ENCODE peak calls at places on chromosomes 5 and 9, in nine cellular contexts. Y, O, R, U, P, B, L, Z and Q are unnamed samples.

GRCh38 chr5:91072891-91073290 is 310.2 kb downstream of the ARRDC3 start:
- DNase-seq in Z (peak; percentile 76), P (peak; percentile 27), B (no peak), U (no peak), L (peak; percentile 45), O (no peak), Y (peak; percentile 47), R (no peak), Q (no peak)

GRCh38 chr5:113215401-113216060 is 219.3 kb downstream of the TSSK1B start:
- DNase-seq in R (no peak), P (peak; percentile 23), Z (no peak), U (no peak), B (no peak), O (peak; percentile 47), Y (no peak), L (no peak), Q (no peak)

GRCh38 chr5:132010645-132011560 is 555 bp downstream of the ACSL6 start:
- DNase-seq in Y (no peak), B (no peak), P (no peak), Z (no peak), U (no peak), O (no peak), R (no peak), L (no peak), Q (no peak)

GRCh38 chr5:83802686-83803085 is 82.0 kb upstream of the HAPLN1 start:
- DNase-seq in U (no peak), Z (no peak), P (peak; percentile 17), O (peak; percentile 9), Y (no peak), B (no peak), L (no peak), R (no peak), Q (no peak)

GRCh38 chr9:8783999-8784398 is 984.4 kb upstream of the DMAC1 start:
- DNase-seq in B (no peak), O (no peak), U (no peak), R (no peak), Y (no peak), Z (no peak), L (no peak), P (no peak), Q (no peak)

GRCh38 chr5:69217154-69217731 is 17.4 kb upstream of the CDK7 start:
- DNase-seq in Z (no peak), L (no peak), Y (no peak), B (peak; percentile 94), O (no peak), R (no peak), P (no peak), U (peak; percentile 95), Q (no peak)

GRCh38 chr5:20655211-20655610 is 667.2 kb upstream of the CDH18 start:
- DNase-seq in Z (no peak), P (no peak), L (no peak), R (no peak), U (no peak), Y (no peak), B (no peak), O (no peak), Q (no peak)

GRCh38 chr5:68418230-68418629 is 202.7 kb downstream of the PIK3R1 start:
- DNase-seq in U (no peak), O (no peak), Y (no peak), R (no peak), P (no peak), L (peak; percentile 54), Z (no peak), B (no peak), Q (peak; percentile 63)

GRCh38 chr9:87601175-87601574 is 103.5 kb downstream of the DAPK1 start:
- DNase-seq in Z (no peak), P (no peak), R (no peak), L (no peak), Y (peak; percentile 10), U (no peak), O (no peak), B (no peak), Q (no peak)

GRCh38 chr9:114954986-114955623 is 24.7 kb upstream of the TNFSF8 start:
- DNase-seq in R (no peak), P (no peak), U (no peak), Y (no peak), L (no peak), O (no peak), B (no peak), Z (no peak), Q (no peak)

GRCh38 chr5:37722236-37723146 is 117.3 kb downstream of the GDNF start:
- DNase-seq in B (no peak), L (peak; percentile 68), R (no peak), O (peak; percentile 90), Y (peak; percentile 67), Z (peak; percentile 81), P (peak; percentile 84), U (peak; percentile 5), Q (no peak)

GRCh38 chr9:78973906-78974305 is 597.9 kb upstream of the TLE4 start:
- DNase-seq in U (peak; percentile 14), B (peak; percentile 11), Y (peak; percentile 95), P (no peak), R (no peak), L (no peak), Z (peak; percentile 45), O (peak; percentile 48), Q (no peak)

GRCh38 chr5:72723584-72723983 is 92.9 kb upstream of the TNPO1 start:
- DNase-seq in B (no peak), U (no peak), O (no peak), R (no peak), Z (no peak), L (no peak), Y (peak; percentile 78), P (no peak), Q (no peak)

DNA sequence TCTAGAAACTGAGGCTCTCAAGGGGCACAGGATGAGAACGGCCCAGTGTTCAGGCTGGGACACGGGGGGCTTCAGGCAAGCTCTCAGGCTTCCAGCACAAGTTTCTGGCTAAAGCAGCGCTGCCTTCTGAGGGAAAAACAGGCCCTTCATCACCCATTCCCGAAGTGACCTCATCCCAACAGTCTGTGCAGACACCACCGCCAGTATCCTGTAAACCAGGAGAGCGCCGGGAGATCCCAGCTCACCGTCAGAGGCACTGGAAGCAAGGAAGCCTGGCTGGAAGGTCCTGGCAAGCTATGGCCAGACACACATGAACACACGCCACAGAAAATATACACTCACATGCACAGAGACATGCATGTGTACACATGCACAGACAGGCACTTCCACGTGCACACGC is 8.8 kb downstream of the SLC12A7 start:
- DNase-seq in P (no peak), L (no peak), Y (no peak), O (no peak), Z (no peak), U (no peak), R (no peak), B (no peak), Q (no peak)
- H3K4me3 ChIP-seq in P (no peak overlapping the region), L (no peak overlapping the region), Y (no peak overlapping the region), O (no peak overlapping the region), Z (no peak overlapping the region), U (no peak overlapping the region), R (peak overlapping the region; percentile 16), B (no peak overlapping the region), Q (peak overlapping the region; percentile 43)

DNA sequence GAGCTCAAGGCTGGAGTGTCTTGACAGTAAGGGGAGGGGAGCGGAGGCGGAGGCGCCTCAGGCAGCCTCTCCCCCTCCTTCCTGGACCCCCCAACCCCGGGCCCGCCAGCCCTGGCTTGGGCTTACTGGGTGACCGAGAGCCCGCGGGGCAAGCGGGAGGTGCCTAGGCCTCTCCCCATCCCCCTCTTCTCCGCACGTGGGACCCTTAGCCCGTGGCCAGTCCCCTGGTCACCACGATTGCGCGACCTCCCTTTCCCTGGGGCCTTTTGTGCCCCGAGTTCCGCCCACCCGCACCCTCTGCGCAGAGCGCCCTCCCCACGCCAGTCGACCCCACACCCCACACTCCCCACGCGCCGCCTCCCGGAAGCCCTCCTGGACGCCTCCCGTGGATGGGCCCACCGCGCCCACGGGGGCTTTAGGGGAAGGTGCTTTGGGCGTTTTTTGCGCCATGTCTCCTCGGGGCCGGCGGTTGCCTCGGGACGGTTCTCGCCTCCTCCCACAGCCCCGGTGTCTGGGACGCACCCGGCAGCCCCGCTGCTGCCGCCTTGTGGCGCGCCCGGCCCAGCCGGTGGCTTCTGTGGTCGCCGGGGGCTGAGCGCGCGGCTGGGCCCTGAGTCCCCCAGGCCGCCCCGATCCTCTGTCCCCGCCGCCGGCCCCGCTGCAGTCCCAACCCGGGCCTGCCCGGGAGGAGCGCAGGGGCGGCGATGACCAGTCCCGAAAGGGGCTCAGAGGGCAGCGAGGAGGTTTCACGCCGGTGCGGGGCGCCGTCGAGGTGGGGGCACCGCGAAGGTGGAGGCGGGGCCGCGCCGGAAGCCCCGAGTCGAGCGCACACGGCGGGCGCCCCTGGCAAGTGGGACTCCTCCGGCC is 3.2 kb downstream of the TOR4A start:
- DNase-seq in L (peak; percentile 51), R (no peak), B (no peak), Z (no peak), O (no peak), P (peak; percentile 52), U (no peak), Y (peak; percentile 35), Q (no peak)
- TF ChIP-seq CTCF in L (peak; percentile 11), R (no peak), B (no peak), Z (no peak), O (peak; percentile 56), P (peak; percentile 54), U (no peak), Y (peak; percentile 34), Q (no peak)

GRCh38 chr5:133358271-133358670 is 254.1 kb downstream of the FSTL4 start:
- DNase-seq in P (no peak), Z (no peak), L (no peak), O (no peak), Y (no peak), B (no peak), U (no peak), R (no peak), Q (no peak)
- H3K4me3 ChIP-seq in P (no peak overlapping the region), Z (no peak overlapping the region), L (no peak overlapping the region), O (no peak overlapping the region), Y (no peak overlapping the region), B (no peak overlapping the region), U (no peak overlapping the region), R (no peak overlapping the region), Q (no peak overlapping the region)

GRCh38 chr5:150948539-150948938 is 43.8 kb upstream of the ZNF300 start:
- DNase-seq in Z (no peak), O (no peak), P (no peak), Y (no peak), L (no peak), R (no peak), B (no peak), U (no peak), Q (no peak)

GRCh38 chr5:150945501-150945900 is 40.7 kb upstream of the ZNF300 start:
- DNase-seq in U (no peak), B (no peak), R (no peak), Z (no peak), P (peak; percentile 27), L (peak; percentile 2), O (no peak), Y (peak; percentile 61), Q (no peak)

GRCh38 chr5:150945947-150946346 is 41.2 kb upstream of the ZNF300 start:
- DNase-seq in P (peak; percentile 25), L (peak; percentile 3), U (no peak), Y (no peak), O (no peak), R (no peak), B (no peak), Z (no peak), Q (no peak)

DNA sequence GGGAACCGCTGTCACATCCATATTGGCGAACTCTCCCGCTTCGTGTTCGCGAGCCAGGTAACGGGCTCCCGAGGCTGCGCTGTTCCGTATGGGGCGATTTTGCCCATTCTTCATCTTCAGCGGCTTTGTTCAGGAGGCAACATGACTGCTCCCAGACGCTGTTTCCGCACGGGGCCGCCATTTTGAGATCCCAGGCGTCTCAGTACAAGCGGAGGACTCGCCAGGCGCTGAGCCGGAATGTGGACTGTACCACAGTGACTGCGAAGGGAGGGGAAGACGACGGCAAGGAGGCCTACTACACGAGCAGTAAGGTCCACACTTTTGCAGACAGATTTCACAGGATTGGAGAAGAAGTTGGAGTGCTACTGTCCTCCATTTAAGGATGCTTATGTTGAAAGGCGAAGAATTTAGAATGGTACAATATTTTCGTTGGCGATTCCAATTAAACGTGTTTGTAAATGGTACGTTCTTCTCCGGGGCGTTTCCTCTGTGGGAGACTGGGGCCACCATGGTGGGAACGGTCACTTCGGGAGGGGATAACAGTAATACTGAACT is 41.6 kb upstream of the ZNF300 start:
- DNase-seq in U (no peak), Y (peak; percentile 80), R (peak; percentile 92), L (peak; percentile 95), O (peak; percentile 78), B (no peak), Z (peak; percentile 22), P (peak; percentile 97), Q (peak; percentile 82)
- TF ChIP-seq CTCF in U (no peak), Y (no peak), R (no peak), L (no peak), O (no peak), B (no peak), Z (peak; percentile 1), P (no peak), Q (no peak)